ENCODE peak calls at places on chromosomes 2 and 18, in seven cellular contexts. F is IMR-90, Q is mesendoderm, Y is trophoblast cell, M is mesenchymal stem cell, S is H9, W is H1. L is an unnamed sample.

GRCh38 chr2:152298754-152299153 is 36.2 kb upstream of the FMNL2 start:
- DNase-seq in F (peak; percentile 10), Q (peak; percentile 8), Y (peak; percentile 66), M (no peak), S (no peak), W (no peak), L (no peak)

GRCh38 chr2:69083126-69083733 is 70.3 kb downstream of the ANTXR1 start:
- DNase-seq in F (peak; percentile 45), Q (peak; percentile 26), Y (peak; percentile 44), M (peak; percentile 78), S (no peak), W (no peak), L (no peak)

GRCh38 chr2:2528801-2529200 is 197.7 kb upstream of the MYT1L start:
- DNase-seq in F (no peak), Q (no peak), Y (no peak), M (no peak), S (no peak), W (no peak), L (no peak)

GRCh38 chr2:176166260-176166659 is 9.2 kb downstream of the HOXD3 start:
- DNase-seq in F (no peak), Q (no peak), Y (no peak), M (no peak), S (no peak), W (no peak), L (no peak)

GRCh38 chr2:236919209-236919608 is 166.5 kb upstream of the COPS8 start:
- DNase-seq in F (peak; percentile 8), Q (no peak), Y (no peak), M (peak; percentile 71), S (no peak), W (no peak), L (no peak)

GRCh38 chr2:29010946-29011649 is 30.0 kb downstream of the TOGARAM2 start:
- DNase-seq in F (peak; percentile 69), Q (peak; percentile 56), Y (no peak), M (peak; percentile 24), S (peak; percentile 52), W (no peak), L (no peak)

GRCh38 chr2:88735133-88735532 is 43.7 kb downstream of the RPIA start:
- DNase-seq in F (no peak), Q (no peak), Y (no peak), M (no peak), S (no peak), W (no peak), L (no peak)

GRCh38 chr2:40220177-40220925 is 231.5 kb downstream of the SLC8A1 start:
- DNase-seq in F (peak; percentile 72), Q (no peak), Y (no peak), M (peak; percentile 60), S (no peak), W (no peak), L (no peak)

GRCh38 chr2:230777681-230778080 is 65.0 kb downstream of the CAB39 start:
- DNase-seq in F (peak; percentile 44), Q (no peak), Y (peak; percentile 51), M (peak; percentile 60), S (no peak), W (no peak), L (no peak)

GRCh38 chr18:37322497-37323035 is 243.0 kb downstream of the CELF4 start:
- DNase-seq in F (peak; percentile 21), Q (peak; percentile 63), Y (peak; percentile 59), M (peak; percentile 46), S (peak; percentile 69), W (peak; percentile 85), L (peak; percentile 60)

GRCh38 chr2:219965287-219965870 is 337.9 kb downstream of the SLC4A3 start:
- DNase-seq in F (no peak), Q (peak; percentile 71), Y (peak; percentile 82), M (no peak), S (peak; percentile 62), W (peak; percentile 52), L (no peak)

GRCh38 chr2:149383340-149383739 is 53.0 kb downstream of the LYPD6 start:
- DNase-seq in F (peak; percentile 75), Q (no peak), Y (no peak), M (peak; percentile 80), S (no peak), W (no peak), L (no peak)

GRCh38 chr2:36394804-36395203 is 39.2 kb downstream of the CRIM1 start:
- DNase-seq in F (no peak), Q (no peak), Y (no peak), M (no peak), S (no peak), W (no peak), L (no peak)

GRCh38 chr18:70423120-70423519 is 134.3 kb downstream of the SOCS6 start:
- DNase-seq in F (no peak), Q (no peak), Y (no peak), M (no peak), S (no peak), W (no peak), L (no peak)

GRCh38 chr2:100819365-100820345 is at the start of gene NPAS2:
- DNase-seq in F (peak; percentile 46), Q (peak; percentile 43), Y (peak; percentile 61), M (peak; percentile 64), S (peak; percentile 49), W (peak; percentile 60), L (no peak)

GRCh38 chr2:240224676-240225075 is 84.2 kb upstream of the OTOS start:
- DNase-seq in F (peak; percentile 84), Q (no peak), Y (peak; percentile 97), M (peak; percentile 17), S (no peak), W (no peak), L (no peak)

GRCh38 chr18:68714707-68715496 is at the start of gene TMX3:
- DNase-seq in F (peak; percentile 92), Q (peak; percentile 96), Y (peak; percentile 94), M (peak; percentile 93), S (peak; percentile 95), W (peak; percentile 88), L (peak; percentile 90)

GRCh38 chr2:27727257-27727656 is 44.3 kb upstream of the MRPL33 start:
- DNase-seq in F (no peak), Q (no peak), Y (peak; percentile 80), M (no peak), S (no peak), W (no peak), L (no peak)

GRCh38 chr2:7097353-7097895 is 180.2 kb downstream of the RNF144A start:
- DNase-seq in F (peak; percentile 30), Q (peak; percentile 69), Y (peak; percentile 82), M (peak; percentile 62), S (peak; percentile 86), W (peak; percentile 92), L (peak; percentile 77)

GRCh38 chr2:47321411-47322031 is 81.4 kb upstream of the MSH2 start:
- DNase-seq in F (peak; percentile 62), Q (no peak), Y (no peak), M (peak; percentile 28), S (no peak), W (no peak), L (no peak)

GRCh38 chr2:95359501-95359930 is 43.0 kb upstream of the FAHD2A start:
- DNase-seq in F (no peak), Q (no peak), Y (no peak), M (no peak), S (peak; percentile 18), W (peak; percentile 22), L (no peak)

GRCh38 chr18:69257861-69258458 is 142.7 kb upstream of the DOK6 start:
- DNase-seq in F (peak; percentile 69), Q (no peak), Y (peak; percentile 51), M (peak; percentile 64), S (no peak), W (no peak), L (no peak)

GRCh38 chr2:191474459-191474858 is 203.5 kb upstream of the NABP1 start:
- DNase-seq in F (no peak), Q (no peak), Y (no peak), M (no peak), S (no peak), W (no peak), L (no peak)

GRCh38 chr2:2234398-2234797 is 96.7 kb downstream of the MYT1L start:
- DNase-seq in F (no peak), Q (peak; percentile 22), Y (no peak), M (no peak), S (no peak), W (no peak), L (no peak)

GRCh38 chr2:69645026-69645425 is 1.5 kb upstream of the AAK1 start:
- DNase-seq in F (no peak), Q (peak; percentile 88), Y (no peak), M (no peak), S (no peak), W (no peak), L (no peak)

GRCh38 chr2:74856004-74856578 is 22.2 kb downstream of the HK2 start:
- DNase-seq in F (no peak), Q (no peak), Y (no peak), M (no peak), S (no peak), W (no peak), L (no peak)

GRCh38 chr2:141068053-141068682 is 1062.6 kb downstream of the LRP1B start:
- DNase-seq in F (no peak), Q (peak; percentile 13), Y (no peak), M (no peak), S (no peak), W (no peak), L (no peak)

DNA sequence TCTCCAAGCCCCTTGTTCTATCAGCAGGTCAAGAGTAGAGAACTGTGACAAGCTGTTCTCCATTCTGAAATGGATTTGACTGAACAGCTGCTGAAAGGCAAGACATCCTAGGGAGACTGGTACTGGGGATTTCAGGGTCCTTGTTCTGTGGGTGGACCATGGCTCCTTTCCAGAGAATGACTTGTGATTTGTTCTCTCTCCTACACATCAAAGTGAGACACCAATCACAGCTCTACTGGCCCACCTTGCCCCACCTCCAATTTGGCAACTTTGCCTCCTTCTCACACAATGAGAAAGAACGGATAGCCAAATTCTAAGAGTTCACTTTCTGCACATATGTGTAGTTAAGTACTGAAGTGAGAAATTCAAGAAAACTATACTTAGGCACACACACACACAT is 67.4 kb downstream of the BCL11A start:
- DNase-seq in F (no peak), Q (no peak), Y (no peak), M (no peak), S (no peak), W (no peak), L (no peak)
- H3K4me1 ChIP-seq in F (peaks cover 10% of the 10 kb centered on the region), Q (peaks cover 11% of the 10 kb centered on the region), Y (peaks cover 16% of the 10 kb centered on the region), M (peaks cover 10% of the 10 kb centered on the region), S (peaks cover 7% of the 10 kb centered on the region), W (peaks cover 10% of the 10 kb centered on the region), L (peaks cover 8% of the 10 kb centered on the region)

DNA sequence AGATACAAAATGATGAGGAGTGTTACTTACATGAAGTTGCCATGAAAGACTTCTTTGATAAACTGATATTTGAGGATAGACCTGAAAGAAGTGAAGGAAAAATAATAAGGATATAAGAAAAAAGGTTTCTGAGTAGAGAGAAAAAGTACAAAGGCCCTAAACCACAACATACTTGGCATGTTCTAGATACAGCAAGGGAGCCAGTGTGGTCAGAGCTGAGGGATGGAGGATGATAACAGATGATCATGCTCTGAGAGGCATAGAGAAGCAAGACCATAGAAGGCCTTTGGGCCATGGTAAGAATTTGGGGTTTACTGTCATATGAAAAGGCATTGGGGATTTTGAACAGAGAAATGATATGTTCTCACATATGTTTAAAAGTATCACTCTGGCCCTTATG is 424.1 kb upstream of the CHST9 start:
- DNase-seq in F (no peak), Q (no peak), Y (no peak), M (no peak), S (no peak), W (no peak), L (no peak)
- H2AK5ac ChIP-seq in F (no peak overlapping the region), Q (no peak overlapping the region), Y (no peak overlapping the region), M (no peak overlapping the region), S (no peak overlapping the region), W (no peak overlapping the region), L (no peak overlapping the region)

GRCh38 chr2:234681206-234681605 is 184.3 kb upstream of the ARL4C start:
- DNase-seq in F (no peak), Q (no peak), Y (no peak), M (no peak), S (no peak), W (peak; percentile 17), L (no peak)
- H3K4me1 ChIP-seq in F (peaks cover 31% of the 10 kb centered on the region), Q (no peaks in the 10 kb centered on the region), Y (peaks cover 5% of the 10 kb centered on the region), M (peaks cover 26% of the 10 kb centered on the region), S (peaks cover 15% of the 10 kb centered on the region), W (peaks cover 23% of the 10 kb centered on the region), L (peaks cover 19% of the 10 kb centered on the region)

GRCh38 chr2:238854699-238855111 is 6.8 kb downstream of the TWIST2 start:
- DNase-seq in F (no peak), Q (no peak), Y (no peak), M (no peak), S (no peak), W (no peak), L (no peak)
- H2AK5ac ChIP-seq in F (no peak overlapping the region), Q (no peak overlapping the region), Y (no peak overlapping the region), M (no peak overlapping the region), S (no peak overlapping the region), W (no peak overlapping the region), L (no peak overlapping the region)

L was measured in neuronal stem cell.